ENCODE peak calls at places on chromosomes 2 and 18, in five cellular contexts. F, H, S, K and T are unnamed samples.

GRCh38 chr2:124024491-124025348 is at the start of gene CNTNAP5:
- DNase-seq in F (peak; percentile 57), H (peak; percentile 46), S (peak; percentile 39), K (peak; percentile 93), T (no peak)

GRCh38 chr2:58194451-58194850 is 46.7 kb downstream of the FANCL start:
- DNase-seq in F (no peak), H (no peak), S (no peak), K (no peak), T (no peak)

GRCh38 chr18:63315879-63316278 is 3.7 kb downstream of the BCL2 start:
- DNase-seq in F (no peak), H (no peak), S (no peak), K (no peak), T (no peak)

GRCh38 chr18:45774065-45774521 is 50.1 kb downstream of the SLC14A1 start:
- DNase-seq in F (no peak), H (no peak), S (no peak), K (no peak), T (no peak)

GRCh38 chr2:235156055-235156454 is 204.2 kb downstream of the SH3BP4 start:
- DNase-seq in F (no peak), H (no peak), S (no peak), K (no peak), T (no peak)

GRCh38 chr18:78650926-78651325 is 328.7 kb upstream of the SALL3 start:
- DNase-seq in F (no peak), H (no peak), S (no peak), K (no peak), T (no peak)

GRCh38 chr2:120539937-120540718 is 194.2 kb downstream of the INHBB start:
- DNase-seq in F (peak; percentile 68), H (no peak), S (no peak), K (no peak), T (no peak)

GRCh38 chr2:8984855-8985254 is 18.6 kb downstream of the MBOAT2 start:
- DNase-seq in F (no peak), H (no peak), S (no peak), K (no peak), T (no peak)

GRCh38 chr2:173644146-173644545 is 289.5 kb downstream of the CDCA7 start:
- DNase-seq in F (no peak), H (no peak), S (no peak), K (no peak), T (no peak)

GRCh38 chr18:59724116-59724515 is 26.9 kb upstream of the CCBE1 start:
- DNase-seq in F (no peak), H (no peak), S (no peak), K (no peak), T (no peak)

GRCh38 chr2:11703700-11704099 is 33.7 kb upstream of the NTSR2 start:
- DNase-seq in F (no peak), H (no peak), S (no peak), K (no peak), T (no peak)

GRCh38 chr2:71224457-71224856 is 2.4 kb downstream of the PAIP2B start:
- DNase-seq in F (no peak), H (no peak), S (no peak), K (no peak), T (no peak)

GRCh38 chr2:128377071-128377910 is 58.6 kb upstream of the HS6ST1 start:
- DNase-seq in F (no peak), H (peak; percentile 17), S (no peak), K (peak; percentile 40), T (no peak)

GRCh38 chr2:134173338-134174016 is 80.4 kb upstream of the MGAT5 start:
- DNase-seq in F (no peak), H (peak; percentile 54), S (no peak), K (no peak), T (no peak)

GRCh38 chr18:70659026-70659726 is 370.3 kb downstream of the SOCS6 start:
- DNase-seq in F (no peak), H (no peak), S (no peak), K (no peak), T (no peak)

GRCh38 chr2:172442072-172442895 is 14.9 kb downstream of the ITGA6 start:
- DNase-seq in F (peak; percentile 33), H (peak; percentile 81), S (no peak), K (no peak), T (no peak)

GRCh38 chr2:40721595-40721994 is 269.7 kb upstream of the SLC8A1 start:
- DNase-seq in F (no peak), H (no peak), S (no peak), K (no peak), T (no peak)

GRCh38 chr18:31040982-31041345 is 1.6 kb downstream of the DSC3 start:
- DNase-seq in F (no peak), H (no peak), S (no peak), K (no peak), T (no peak)

GRCh38 chr2:240783819-240784621 is 36.0 kb downstream of the KIF1A start:
- DNase-seq in F (no peak), H (no peak), S (no peak), K (no peak), T (no peak)

GRCh38 chr2:63903003-63903402 is 61.3 kb downstream of the UGP2 start:
- DNase-seq in F (no peak), H (no peak), S (no peak), K (no peak), T (no peak)

GRCh38 chr2:71882949-71883472 is 264.7 kb downstream of the CYP26B1 start:
- DNase-seq in F (peak; percentile 56), H (peak; percentile 46), S (peak; percentile 93), K (no peak), T (peak; percentile 88)

GRCh38 chr18:26717123-26717522 is 148.4 kb downstream of the AQP4 start:
- DNase-seq in F (no peak), H (no peak), S (no peak), K (no peak), T (no peak)

GRCh38 chr18:3599235-3599634 is 149.3 kb downstream of the TGIF1 start:
- DNase-seq in F (no peak), H (no peak), S (no peak), K (no peak), T (no peak)

GRCh38 chr2:166106431-166107015 is 21.3 kb downstream of the SCN1A start:
- DNase-seq in F (no peak), H (no peak), S (no peak), K (no peak), T (no peak)

GRCh38 chr2:111247491-111247890 is 126.8 kb downstream of the BCL2L11 start:
- DNase-seq in F (no peak), H (no peak), S (no peak), K (no peak), T (no peak)

GRCh38 chr2:151627368-151627767 is 106.9 kb downstream of the NEB start:
- DNase-seq in F (no peak), H (no peak), S (no peak), K (no peak), T (no peak)

GRCh38 chr2:88657131-88657530 is 29.9 kb upstream of the EIF2AK3 start:
- DNase-seq in F (no peak), H (no peak), S (no peak), K (no peak), T (no peak)

GRCh38 chr18:811192-812122 is 585 bp downstream of the YES1 start:
- DNase-seq in F (peak; percentile 27), H (peak; percentile 40), S (no peak), K (peak; percentile 81), T (no peak)

GRCh38 chr2:165081276-165081675 is 122.6 kb downstream of the SCN3A start:
- DNase-seq in F (no peak), H (no peak), S (no peak), K (no peak), T (no peak)

GRCh38 chr18:49851624-49852023 is 38.3 kb upstream of the ACAA2 start:
- DNase-seq in F (no peak), H (peak; percentile 24), S (no peak), K (no peak), T (no peak)

DNA sequence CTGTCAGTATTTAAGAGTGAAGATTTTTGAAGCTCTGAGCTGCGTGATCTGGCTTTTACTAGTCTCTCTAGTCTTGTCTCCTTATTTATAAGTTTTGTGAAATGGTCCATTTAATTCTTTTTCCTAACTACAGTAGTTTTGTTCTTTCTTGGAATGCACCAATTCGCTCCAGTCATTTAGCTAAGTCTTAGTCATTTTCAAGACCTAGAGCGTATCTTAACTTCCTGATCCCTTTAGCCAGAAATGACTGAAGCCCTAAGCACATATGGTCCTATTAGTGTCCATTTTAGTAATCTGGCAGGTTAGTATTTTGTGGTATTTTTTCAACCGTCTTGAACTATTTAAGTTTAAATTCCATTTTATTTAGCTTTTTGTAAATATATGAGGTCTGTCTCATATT is 3.6 kb downstream of the BIRC6 start:
- DNase-seq in F (no peak), H (no peak), S (no peak), K (no peak), T (no peak)
- H3K4me3 ChIP-seq in F (no peak overlapping the region), H (no peak overlapping the region), S (no peak overlapping the region), K (no peak overlapping the region), T (no peak overlapping the region)

GRCh38 chr2:10400978-10401951 is 46.9 kb downstream of the ODC1 start:
- DNase-seq in F (no peak), H (peak; percentile 48), S (no peak), K (no peak), T (no peak)
- TF ChIP-seq EP300 in F (no peak), H (no peak), S (no peak), K (no peak), T (no peak)

DNA sequence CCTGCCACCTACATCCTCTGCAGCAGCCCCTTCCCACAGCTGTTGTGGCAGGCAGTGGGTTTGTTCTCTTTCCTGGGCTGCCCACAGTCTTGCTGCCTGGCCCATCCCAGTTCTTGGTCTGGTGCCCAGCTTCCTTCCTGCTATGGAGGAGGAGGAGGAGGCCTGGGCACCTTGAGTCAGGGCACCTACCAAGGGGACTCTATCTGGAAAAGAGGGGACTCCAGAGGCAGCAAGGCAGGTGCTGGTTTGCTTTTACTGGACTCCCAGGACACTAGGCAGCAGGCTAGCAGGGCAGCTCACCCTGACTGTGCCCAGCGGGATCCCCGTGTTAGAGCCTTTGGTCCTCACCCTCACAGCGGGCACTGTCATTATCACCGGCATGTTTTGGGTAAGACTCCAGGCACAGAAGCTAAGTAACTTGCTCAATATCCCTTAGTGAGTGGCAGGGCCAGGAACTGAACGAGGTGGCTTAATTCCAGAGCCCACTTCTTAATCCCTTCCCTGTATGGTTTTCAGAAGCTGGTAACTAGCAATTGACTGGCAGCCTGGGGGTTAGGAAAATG is 62.3 kb downstream of the LRRFIP1 start:
- DNase-seq in F (peak; percentile 89), H (peak; percentile 76), S (no peak), K (no peak), T (no peak)
- H3K4me1 ChIP-seq in F (peaks cover 69% of the 10 kb centered on the region), H (peaks cover 66% of the 10 kb centered on the region), S (peaks cover 23% of the 10 kb centered on the region), K (peaks cover 12% of the 10 kb centered on the region), T (no peaks in the 10 kb centered on the region)

GRCh38 chr18:5196253-5197031 is 615 bp downstream of the AKAIN1 start:
- DNase-seq in F (no peak), H (no peak), S (no peak), K (peak; percentile 59), T (no peak)

GRCh38 chr18:5195656-5196055 is 1.4 kb downstream of the AKAIN1 start:
- DNase-seq in F (no peak), H (no peak), S (no peak), K (no peak), T (no peak)

GRCh38 chr18:5197461-5197860 is 404 bp upstream of the AKAIN1 start:
- DNase-seq in F (no peak), H (no peak), S (no peak), K (no peak), T (no peak)

DNA sequence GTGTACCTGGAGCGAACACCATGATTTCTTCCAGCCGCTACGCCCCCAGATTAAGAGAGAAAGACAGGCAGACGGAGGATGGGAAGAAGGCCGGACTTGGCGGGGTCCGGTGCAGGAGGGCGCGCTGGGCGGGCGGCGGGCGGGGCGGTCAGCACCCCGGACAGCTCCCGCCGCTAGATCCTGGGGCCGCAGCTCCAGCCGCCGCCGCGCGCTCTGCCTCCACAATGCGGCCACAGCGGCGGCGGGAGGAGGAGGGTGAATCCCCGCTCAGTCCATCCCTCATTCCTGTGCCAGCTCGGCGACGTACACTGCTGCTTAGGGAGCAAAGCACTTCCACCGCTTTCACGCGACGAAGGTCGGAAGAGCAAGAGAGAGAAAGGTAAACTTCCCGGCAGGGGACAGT is at the start of gene AKAIN1:
- DNase-seq in F (peak; percentile 23), H (no peak), S (peak; percentile 70), K (peak; percentile 79), T (no peak)
- H3K4me3 ChIP-seq in F (no peak within 1 kb of the TSS), H (no peak within 1 kb of the TSS), S (no peak within 1 kb of the TSS), K (peak within 1 kb of the TSS; percentile 62), T (no peak within 1 kb of the TSS)